ENCODE peak calls at places on chromosome 12, in five cellular contexts. B, R, H, W and Z are unnamed samples.

GRCh38 chr12:68358532-68359485 is 26.6 kb upstream of the MDM1 start:
- DNase-seq in B (peak), R (peak), W (peak), H (peak), Z (no peak)

GRCh38 chr12:42090899-42091298 is 53.8 kb downstream of the GXYLT1 start:
- DNase-seq in W (peak), R (no peak), H (peak), B (no peak), Z (no peak)

GRCh38 chr12:20426191-20426590 is 57.9 kb downstream of the PDE3A start:
- DNase-seq in H (no peak), B (no peak), W (no peak), R (no peak), Z (no peak)

GRCh38 chr12:47900480-47901129 is 4.2 kb downstream of the VDR start:
- DNase-seq in H (peak), W (peak), R (no peak), B (peak), Z (no peak)

GRCh38 chr12:112858776-112859175 is 48.0 kb upstream of the OAS1 start:
- DNase-seq in W (no peak), B (no peak), H (no peak), R (no peak), Z (no peak)

GRCh38 chr12:86230516-86231146 is 25.6 kb downstream of the MGAT4C start:
- DNase-seq in H (peak), R (no peak), W (no peak), B (no peak), Z (no peak)

GRCh38 chr12:89067436-89067835 is 284.9 kb downstream of the DUSP6 start:
- DNase-seq in R (no peak), H (peak), W (peak), B (no peak), Z (no peak)

GRCh38 chr12:109458086-109458485 is 19.0 kb downstream of the KCTD10 start:
- DNase-seq in R (no peak), B (no peak), H (peak), W (no peak), Z (no peak)

GRCh38 chr12:26845057-26845666 is 12.2 kb upstream of the ITPR2 start:
- DNase-seq in R (peak), W (peak), H (peak), B (peak), Z (no peak)

GRCh38 chr12:105378821-105379400 is 48.4 kb downstream of the C12orf75 start:
- DNase-seq in W (peak), H (peak), B (no peak), R (no peak), Z (peak)

GRCh38 chr12:52417742-52418141 is 11.6 kb upstream of the KRT82 start:
- DNase-seq in H (no peak), B (no peak), R (no peak), W (peak), Z (no peak)

GRCh38 chr12:124783087-124783486 is 80.6 kb downstream of the SCARB1 start:
- DNase-seq in H (no peak), W (no peak), R (no peak), B (no peak), Z (no peak)

GRCh38 chr12:15754233-15754632 is 35.0 kb downstream of the EPS8 start:
- DNase-seq in B (no peak), H (peak), W (no peak), R (no peak), Z (no peak)

GRCh38 chr12:98955284-98955683 is 310.2 kb downstream of the APAF1 start:
- DNase-seq in B (peak), W (peak), R (no peak), H (no peak), Z (peak)

GRCh38 chr12:51938744-51939143 is 12.8 kb upstream of the ACVR1B start:
- DNase-seq in R (no peak), B (no peak), H (no peak), W (no peak), Z (no peak)

GRCh38 chr12:8742501-8742900 is 44.7 kb downstream of the RIMKLB start:
- DNase-seq in R (no peak), H (peak), B (no peak), W (peak), Z (no peak)

GRCh38 chr12:53743277-53744129 is 8.3 kb downstream of the CISTR start:
- DNase-seq in B (peak), R (peak), H (peak), W (peak), Z (no peak)

GRCh38 chr12:22531205-22531604 is 13.1 kb downstream of the C2CD5 start:
- DNase-seq in H (no peak), W (no peak), B (no peak), R (no peak), Z (no peak)
- H2BK12ac ChIP-seq in H (no peak), W (no peak), B (no peak), R (no peak), Z (no peak)

GRCh38 chr12:110908377-110909136 is 11.8 kb downstream of the MYL2 start:
- DNase-seq in W (no peak), H (no peak), B (no peak), R (no peak), Z (no peak)
- H3K9ac ChIP-seq in W (no peak), H (no peak), B (no peak), R (no peak), Z (no peak)

GRCh38 chr12:32508626-32509025 is 109.3 kb downstream of the FGD4 start:
- DNase-seq in R (no peak), B (no peak), W (no peak), H (no peak), Z (no peak)

GRCh38 chr12:32509328-32510122 is 110.2 kb downstream of the FGD4 start:
- DNase-seq in H (no peak), B (no peak), W (no peak), R (no peak), Z (no peak)

GRCh38 chr12:32505067-32505466 is 105.7 kb downstream of the FGD4 start:
- DNase-seq in H (no peak), B (no peak), R (no peak), W (peak), Z (no peak)

GRCh38 chr12:32505546-32505945 is 106.2 kb downstream of the FGD4 start:
- DNase-seq in R (no peak), B (no peak), W (no peak), H (no peak), Z (no peak)

DNA sequence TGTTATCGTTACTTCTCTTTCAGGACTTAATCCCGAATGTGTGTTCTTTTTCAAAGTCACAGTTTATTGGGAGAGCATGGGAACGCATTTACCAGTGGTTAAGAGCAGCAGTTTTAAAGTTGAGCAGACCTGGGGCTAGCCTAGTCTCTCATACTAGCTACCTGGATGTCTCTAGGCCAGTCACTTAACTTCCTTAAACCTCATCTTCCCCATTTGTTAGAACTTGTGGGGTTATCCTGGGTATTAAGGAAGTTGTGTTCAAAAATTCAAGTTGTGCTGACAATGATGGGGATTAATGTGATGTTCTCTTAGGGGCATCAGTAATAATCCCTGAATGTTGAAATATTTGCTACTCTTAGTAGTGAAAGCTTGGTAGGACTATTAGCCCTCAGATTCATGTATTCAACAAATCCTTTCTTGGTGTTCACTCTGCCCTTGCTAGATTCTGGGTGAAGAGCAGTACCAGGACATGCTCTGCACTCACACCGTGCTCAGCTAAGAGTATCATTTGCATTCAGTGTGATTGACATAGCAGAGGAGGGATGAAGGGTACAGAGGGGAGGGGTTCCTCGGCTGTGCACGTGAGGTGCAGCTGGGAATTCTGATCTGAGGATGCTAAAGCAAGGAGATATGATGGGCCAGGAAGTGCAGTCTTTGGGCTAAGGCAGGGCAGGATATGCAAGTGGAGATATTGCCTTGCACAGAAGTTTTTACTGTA is 108.4 kb downstream of the FGD4 start:
- DNase-seq in R (no peak), H (no peak), B (no peak), W (no peak), Z (no peak)
- H2BK12ac ChIP-seq in R (no peak), H (no peak), B (no peak), W (no peak), Z (no peak)

DNA sequence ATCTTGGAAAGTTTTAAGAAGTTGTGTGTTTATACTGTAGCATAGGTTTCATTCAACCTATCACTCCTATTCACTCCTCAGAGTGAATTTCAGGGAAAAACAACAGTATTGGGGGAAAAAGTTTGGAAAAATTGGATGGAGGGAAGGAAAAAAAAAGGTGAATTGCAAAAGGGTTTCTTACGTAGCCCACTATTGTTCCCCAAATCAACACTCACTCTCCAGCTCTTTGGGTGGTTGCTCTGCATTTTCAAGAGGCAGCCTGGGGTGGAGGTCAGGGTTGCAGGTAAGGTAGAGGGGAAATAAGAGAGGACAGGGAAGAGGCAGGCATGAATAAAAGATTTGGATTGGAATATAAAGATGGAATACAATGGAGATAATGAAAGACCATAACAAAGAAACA is 42.3 kb downstream of the BORCS5 start:
- DNase-seq in B (no peak), R (no peak), H (no peak), W (no peak), Z (no peak)
- H3K9ac ChIP-seq in B (no peak), R (no peak), H (peak), W (no peak), Z (no peak)

GRCh38 chr12:63020269-63020668 is 85.3 kb upstream of the PPM1H start:
- DNase-seq in B (no peak), R (no peak), W (no peak), H (no peak), Z (no peak)
- H2BK12ac ChIP-seq in B (no peak), R (no peak), W (no peak), H (no peak), Z (no peak)

GRCh38 chr12:6056406-6057211 is 67.9 kb downstream of the VWF start:
- DNase-seq in H (no peak), R (no peak), B (peak), W (no peak), Z (peak)
- H3K9ac ChIP-seq in H (peak), R (peak), B (no peak), W (peak), Z (no peak)

GRCh38 chr12:2417761-2418160 is 365.0 kb downstream of the CACNA1C start:
- DNase-seq in H (no peak), R (no peak), W (no peak), B (peak), Z (peak)
- H2BK12ac ChIP-seq in H (no peak), R (no peak), W (no peak), B (no peak), Z (peak)